ENCODE peak calls at places on chromosome 12, in nine cellular contexts. One of them, this sample, is unnamed. For H3K27me3, the result is how much of the 10 kb centered on the place peaks cover.

GRCh38 chr12:92047058-92047826 is 98.4 kb downstream of the BTG1 start:
- DNase-seq in heart right ventricle: no peak
- DNase-seq in heart left ventricle: no peak
- DNase-seq in AG04450: no peak
- DNase-seq in RWPE2: no peak
- DNase-seq in uterus: no peak
- DNase-seq in testis: no peak
- DNase-seq in HepG2: no peak
- DNase-seq in hepatocyte: no peak
- DNase-seq in this sample: no peak

GRCh38 chr12:90959538-90960139 is 4.7 kb upstream of the CCER1 start:
- DNase-seq in heart right ventricle: no peak
- DNase-seq in heart left ventricle: no peak
- DNase-seq in AG04450: no peak
- DNase-seq in RWPE2: no peak
- DNase-seq in uterus: peak
- DNase-seq in testis: peak
- DNase-seq in HepG2: peak
- DNase-seq in hepatocyte: peak
- DNase-seq in this sample: no peak

GRCh38 chr12:89499857-89500256 is 24.7 kb downstream of the GALNT4 start:
- DNase-seq in heart right ventricle: no peak
- DNase-seq in heart left ventricle: no peak
- DNase-seq in AG04450: no peak
- DNase-seq in RWPE2: no peak
- DNase-seq in uterus: no peak
- DNase-seq in testis: no peak
- DNase-seq in HepG2: no peak
- DNase-seq in hepatocyte: no peak
- DNase-seq in this sample: no peak

GRCh38 chr12:85155791-85156190 is 119.6 kb downstream of the LRRIQ1 start:
- DNase-seq in heart right ventricle: no peak
- DNase-seq in heart left ventricle: no peak
- DNase-seq in AG04450: no peak
- DNase-seq in RWPE2: no peak
- DNase-seq in uterus: no peak
- DNase-seq in testis: no peak
- DNase-seq in HepG2: peak
- DNase-seq in hepatocyte: peak
- DNase-seq in this sample: no peak

GRCh38 chr12:49901026-49901425 is 2.7 kb downstream of the FAIM2 start:
- DNase-seq in heart right ventricle: no peak
- DNase-seq in heart left ventricle: no peak
- DNase-seq in AG04450: no peak
- DNase-seq in RWPE2: no peak
- DNase-seq in uterus: no peak
- DNase-seq in testis: no peak
- DNase-seq in HepG2: no peak
- DNase-seq in hepatocyte: no peak
- DNase-seq in this sample: no peak

GRCh38 chr12:54417712-54418440 is 1.2 kb downstream of the ITGA5 start:
- DNase-seq in heart right ventricle: peak
- DNase-seq in heart left ventricle: peak
- DNase-seq in AG04450: no peak
- DNase-seq in RWPE2: no peak
- DNase-seq in uterus: peak
- DNase-seq in testis: peak
- DNase-seq in HepG2: no peak
- DNase-seq in hepatocyte: no peak
- DNase-seq in this sample: no peak

GRCh38 chr12:69007166-69007857 is 74.3 kb upstream of the CPM start:
- DNase-seq in heart right ventricle: no peak
- DNase-seq in heart left ventricle: no peak
- DNase-seq in AG04450: peak
- DNase-seq in RWPE2: no peak
- DNase-seq in uterus: no peak
- DNase-seq in testis: peak
- DNase-seq in HepG2: no peak
- DNase-seq in hepatocyte: peak
- DNase-seq in this sample: peak

GRCh38 chr12:52477651-52478050 is 4.0 kb upstream of the KRT6C start:
- DNase-seq in heart right ventricle: no peak
- DNase-seq in heart left ventricle: no peak
- DNase-seq in AG04450: no peak
- DNase-seq in RWPE2: no peak
- DNase-seq in uterus: no peak
- DNase-seq in testis: no peak
- DNase-seq in HepG2: no peak
- DNase-seq in hepatocyte: no peak
- DNase-seq in this sample: no peak

GRCh38 chr12:67472551-67472950 is 176.0 kb upstream of the DYRK2 start:
- DNase-seq in heart right ventricle: no peak
- DNase-seq in heart left ventricle: peak
- DNase-seq in AG04450: no peak
- DNase-seq in RWPE2: no peak
- DNase-seq in uterus: no peak
- DNase-seq in testis: no peak
- DNase-seq in HepG2: no peak
- DNase-seq in hepatocyte: peak
- DNase-seq in this sample: no peak

GRCh38 chr12:80041071-80041470 is 58.3 kb upstream of the OTOGL start:
- DNase-seq in heart right ventricle: no peak
- DNase-seq in heart left ventricle: no peak
- DNase-seq in AG04450: no peak
- DNase-seq in RWPE2: no peak
- DNase-seq in uterus: no peak
- DNase-seq in testis: no peak
- DNase-seq in HepG2: no peak
- DNase-seq in hepatocyte: no peak
- DNase-seq in this sample: no peak

GRCh38 chr12:102406033-102406584 is 74.3 kb downstream of the IGF1 start:
- DNase-seq in heart right ventricle: peak
- DNase-seq in heart left ventricle: peak
- DNase-seq in AG04450: no peak
- DNase-seq in RWPE2: no peak
- DNase-seq in uterus: no peak
- DNase-seq in testis: peak
- DNase-seq in HepG2: no peak
- DNase-seq in hepatocyte: peak
- DNase-seq in this sample: no peak

GRCh38 chr12:54207539-54208267 is 18.9 kb upstream of the SMUG1 start:
- DNase-seq in heart right ventricle: peak
- DNase-seq in heart left ventricle: peak
- DNase-seq in AG04450: no peak
- DNase-seq in RWPE2: no peak
- DNase-seq in uterus: peak
- DNase-seq in testis: peak
- DNase-seq in HepG2: peak
- DNase-seq in hepatocyte: peak
- DNase-seq in this sample: no peak

GRCh38 chr12:115470526-115470925 is 786.6 kb upstream of the TBX3 start:
- DNase-seq in heart right ventricle: no peak
- DNase-seq in heart left ventricle: no peak
- DNase-seq in AG04450: no peak
- DNase-seq in RWPE2: no peak
- DNase-seq in uterus: no peak
- DNase-seq in testis: no peak
- DNase-seq in HepG2: no peak
- DNase-seq in hepatocyte: peak
- DNase-seq in this sample: no peak

GRCh38 chr12:57626111-57626928 is 6.7 kb downstream of the B4GALNT1 start:
- DNase-seq in heart right ventricle: no peak
- DNase-seq in heart left ventricle: no peak
- DNase-seq in AG04450: no peak
- DNase-seq in RWPE2: no peak
- DNase-seq in uterus: no peak
- DNase-seq in testis: no peak
- DNase-seq in HepG2: no peak
- DNase-seq in hepatocyte: no peak
- DNase-seq in this sample: no peak

GRCh38 chr12:106696071-106696470 is 78.4 kb upstream of the RIC8B start:
- DNase-seq in heart right ventricle: no peak
- DNase-seq in heart left ventricle: no peak
- DNase-seq in AG04450: no peak
- DNase-seq in RWPE2: no peak
- DNase-seq in uterus: no peak
- DNase-seq in testis: no peak
- DNase-seq in HepG2: no peak
- DNase-seq in hepatocyte: no peak
- DNase-seq in this sample: no peak

GRCh38 chr12:44812062-44812461 is 64.1 kb downstream of the NELL2 start:
- DNase-seq in heart right ventricle: no peak
- DNase-seq in heart left ventricle: no peak
- DNase-seq in AG04450: no peak
- DNase-seq in RWPE2: no peak
- DNase-seq in uterus: no peak
- DNase-seq in testis: no peak
- DNase-seq in HepG2: no peak
- DNase-seq in hepatocyte: peak
- DNase-seq in this sample: no peak

GRCh38 chr12:126506426-126507182 is 1441.4 kb downstream of the AACS start:
- DNase-seq in heart right ventricle: no peak
- DNase-seq in heart left ventricle: no peak
- DNase-seq in AG04450: no peak
- DNase-seq in RWPE2: no peak
- DNase-seq in uterus: no peak
- DNase-seq in testis: no peak
- DNase-seq in HepG2: no peak
- DNase-seq in hepatocyte: no peak
- DNase-seq in this sample: no peak

GRCh38 chr12:9364224-9365176 is 156.3 kb upstream of the PZP start:
- DNase-seq in heart right ventricle: no peak
- DNase-seq in heart left ventricle: no peak
- DNase-seq in AG04450: peak
- DNase-seq in RWPE2: no peak
- DNase-seq in uterus: no peak
- DNase-seq in testis: no peak
- DNase-seq in HepG2: peak
- DNase-seq in hepatocyte: no peak
- DNase-seq in this sample: peak

GRCh38 chr12:88334271-88334670 is 192.2 kb downstream of the TMTC3 start:
- DNase-seq in heart right ventricle: no peak
- DNase-seq in heart left ventricle: no peak
- DNase-seq in AG04450: peak
- DNase-seq in RWPE2: peak
- DNase-seq in uterus: peak
- DNase-seq in testis: no peak
- DNase-seq in HepG2: no peak
- DNase-seq in hepatocyte: peak
- DNase-seq in this sample: peak

GRCh38 chr12:81147286-81147919 is 69.5 kb downstream of the ACSS3 start:
- DNase-seq in heart right ventricle: no peak
- DNase-seq in heart left ventricle: no peak
- DNase-seq in AG04450: no peak
- DNase-seq in RWPE2: no peak
- DNase-seq in uterus: no peak
- DNase-seq in testis: no peak
- DNase-seq in HepG2: peak
- DNase-seq in hepatocyte: no peak
- DNase-seq in this sample: no peak

GRCh38 chr12:110186059-110186458 is 61.9 kb downstream of the IFT81 start:
- DNase-seq in heart right ventricle: no peak
- DNase-seq in heart left ventricle: no peak
- DNase-seq in AG04450: no peak
- DNase-seq in RWPE2: no peak
- DNase-seq in uterus: no peak
- DNase-seq in testis: no peak
- DNase-seq in HepG2: no peak
- DNase-seq in hepatocyte: no peak
- DNase-seq in this sample: no peak

GRCh38 chr12:95182868-95183415 is 34.3 kb downstream of the FGD6 start:
- DNase-seq in heart right ventricle: no peak
- DNase-seq in heart left ventricle: no peak
- DNase-seq in AG04450: no peak
- DNase-seq in RWPE2: no peak
- DNase-seq in uterus: no peak
- DNase-seq in testis: no peak
- DNase-seq in HepG2: no peak
- DNase-seq in hepatocyte: no peak
- DNase-seq in this sample: no peak

GRCh38 chr12:98799411-98799810 is 154.3 kb downstream of the APAF1 start:
- DNase-seq in heart right ventricle: no peak
- DNase-seq in heart left ventricle: no peak
- DNase-seq in AG04450: no peak
- DNase-seq in RWPE2: no peak
- DNase-seq in uterus: no peak
- DNase-seq in testis: no peak
- DNase-seq in HepG2: no peak
- DNase-seq in hepatocyte: no peak
- DNase-seq in this sample: no peak
- TF ChIP-seq CTCF in heart right ventricle: no peak
- TF ChIP-seq CTCF in heart left ventricle: no peak
- TF ChIP-seq CTCF in AG04450: no peak
- TF ChIP-seq CTCF in RWPE2: no peak
- TF ChIP-seq CTCF in uterus: no peak
- TF ChIP-seq CTCF in testis: no peak
- TF ChIP-seq CTCF in HepG2: no peak
- TF ChIP-seq CTCF in hepatocyte: no peak
- TF ChIP-seq CTCF in this sample: no peak

DNA sequence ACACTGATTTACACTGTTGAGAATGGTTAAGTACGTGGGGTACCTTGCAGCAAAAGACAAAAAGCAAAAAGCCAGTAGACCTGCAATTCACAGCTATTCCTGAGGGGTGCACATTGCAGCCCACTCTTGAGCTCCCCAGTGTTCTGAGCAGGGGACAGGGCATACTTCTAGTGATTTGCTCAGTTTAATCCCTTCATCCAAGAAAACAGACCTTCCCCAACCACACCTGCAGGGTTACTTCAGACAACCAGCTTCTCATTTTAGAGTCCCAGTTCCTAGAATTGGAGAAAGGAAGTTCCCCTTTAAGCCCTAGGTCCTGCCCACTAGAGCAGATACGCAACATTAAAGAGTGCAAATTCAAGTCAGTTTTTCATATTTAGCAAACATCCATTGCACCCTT is 3.6 kb upstream of the WSB2 start:
- DNase-seq in heart right ventricle: no peak
- DNase-seq in heart left ventricle: no peak
- DNase-seq in AG04450: no peak
- DNase-seq in RWPE2: no peak
- DNase-seq in uterus: no peak
- DNase-seq in testis: no peak
- DNase-seq in HepG2: no peak
- DNase-seq in hepatocyte: no peak
- DNase-seq in this sample: no peak
- H3K4me3 ChIP-seq in heart right ventricle: no peak
- H3K4me3 ChIP-seq in heart left ventricle: no peak
- H3K4me3 ChIP-seq in AG04450: no peak
- H3K4me3 ChIP-seq in RWPE2: no peak
- H3K4me3 ChIP-seq in uterus: no peak
- H3K4me3 ChIP-seq in testis: no peak
- H3K4me3 ChIP-seq in HepG2: no peak
- H3K4me3 ChIP-seq in hepatocyte: no peak
- H3K4me3 ChIP-seq in this sample: no peak

GRCh38 chr12:47905313-47905730 is 528 bp upstream of the VDR start:
- DNase-seq in heart right ventricle: peak
- DNase-seq in heart left ventricle: peak
- DNase-seq in AG04450: no peak
- DNase-seq in RWPE2: peak
- DNase-seq in uterus: no peak
- DNase-seq in testis: peak
- DNase-seq in HepG2: no peak
- DNase-seq in hepatocyte: peak
- DNase-seq in this sample: peak
- H3K27me3 ChIP-seq in heart right ventricle: under half
- H3K27me3 ChIP-seq in heart left ventricle: under half
- H3K27me3 ChIP-seq in AG04450: under half
- H3K27me3 ChIP-seq in RWPE2: under half
- H3K27me3 ChIP-seq in uterus: under half
- H3K27me3 ChIP-seq in testis: under half
- H3K27me3 ChIP-seq in HepG2: under half
- H3K27me3 ChIP-seq in hepatocyte: under half
- H3K27me3 ChIP-seq in this sample: under half

GRCh38 chr12:3901116-3901515 is 27.9 kb upstream of the PARP11 start:
- DNase-seq in heart right ventricle: no peak
- DNase-seq in heart left ventricle: no peak
- DNase-seq in AG04450: no peak
- DNase-seq in RWPE2: no peak
- DNase-seq in uterus: no peak
- DNase-seq in testis: no peak
- DNase-seq in HepG2: no peak
- DNase-seq in hepatocyte: no peak
- DNase-seq in this sample: no peak
- TF ChIP-seq CTCF in heart right ventricle: no peak
- TF ChIP-seq CTCF in heart left ventricle: no peak
- TF ChIP-seq CTCF in AG04450: no peak
- TF ChIP-seq CTCF in RWPE2: no peak
- TF ChIP-seq CTCF in uterus: no peak
- TF ChIP-seq CTCF in testis: no peak
- TF ChIP-seq CTCF in HepG2: no peak
- TF ChIP-seq CTCF in hepatocyte: no peak
- TF ChIP-seq CTCF in this sample: no peak